ENCODE peak calls at places on chromosome 15, in four cellular contexts. M is left lung, F is SK-N-SH, V is neuronal stem cell. S is an unnamed sample. For H3K4me1, the result is how much of the 10 kb centered on the place peaks cover.

GRCh38 chr15:85880501-85881190 is 85.9 kb upstream of the KLHL25 start:
- DNase-seq in M (no peak), F (no peak), V (no peak), S (no peak)

GRCh38 chr15:29034151-29034550 is 148.4 kb downstream of the APBA2 start:
- DNase-seq in M (no peak), F (no peak), V (no peak), S (no peak)

GRCh38 chr15:59247364-59247763 is 40.7 kb downstream of the LDHAL6B start:
- DNase-seq in M (no peak), F (peak), V (peak), S (peak)

GRCh38 chr15:68658641-68659358 is 80.0 kb downstream of the CORO2B start:
- DNase-seq in M (no peak), F (no peak), V (no peak), S (no peak)

GRCh38 chr15:66110788-66111187 is 142.8 kb downstream of the MEGF11 start:
- DNase-seq in M (no peak), F (no peak), V (no peak), S (no peak)

GRCh38 chr15:57683481-57683880 is 23.0 kb upstream of the POLR2M start:
- DNase-seq in M (no peak), F (no peak), V (no peak), S (no peak)

GRCh38 chr15:64740361-64741170 is 34.8 kb downstream of the RBPMS2 start:
- DNase-seq in M (peak), F (peak), V (no peak), S (no peak)

GRCh38 chr15:33201376-33202189 is 7.1 kb upstream of the FMN1 start:
- DNase-seq in M (peak), F (peak), V (peak), S (no peak)

GRCh38 chr15:63797103-63797502 is 36.6 kb downstream of the HERC1 start:
- DNase-seq in M (no peak), F (no peak), V (no peak), S (no peak)

GRCh38 chr15:82079736-82080135 is 33.9 kb upstream of the MEX3B start:
- DNase-seq in M (no peak), F (no peak), V (no peak), S (no peak)

GRCh38 chr15:90154861-90155626 is 46.1 kb upstream of the SEMA4B start:
- DNase-seq in M (no peak), F (peak), V (no peak), S (no peak)

GRCh38 chr15:72011291-72011940 is 106.5 kb downstream of the MYO9A start:
- DNase-seq in M (no peak), F (no peak), V (no peak), S (no peak)

GRCh38 chr15:65184305-65184943 is 718 bp downstream of the CLPX start:
- DNase-seq in M (peak), F (peak), V (peak), S (peak)

GRCh38 chr15:38844683-38845195 is 280.1 kb upstream of the RASGRP1 start:
- DNase-seq in M (no peak), F (no peak), V (no peak), S (no peak)

GRCh38 chr15:95734422-95735316 is 595.8 kb upstream of the NR2F2 start:
- DNase-seq in M (no peak), F (no peak), V (no peak), S (no peak)

GRCh38 chr15:76994001-76994400 is 925 bp upstream of the PSTPIP1 start:
- DNase-seq in M (peak), F (peak), V (no peak), S (no peak)

GRCh38 chr15:64667736-64668161 is 107.6 kb downstream of the RBPMS2 start:
- DNase-seq in M (no peak), F (no peak), V (no peak), S (no peak)

GRCh38 chr15:76217029-76217866 is 94.0 kb downstream of the ETFA start:
- DNase-seq in M (no peak), F (no peak), V (no peak), S (no peak)

GRCh38 chr15:95690631-95691340 is 639.7 kb upstream of the NR2F2 start:
- DNase-seq in M (no peak), F (no peak), V (no peak), S (no peak)

GRCh38 chr15:65766422-65767263 is 25.4 kb downstream of the DENND4A start:
- DNase-seq in M (no peak), F (no peak), V (no peak), S (no peak)

GRCh38 chr15:63372018-63372705 is 9.5 kb downstream of the CA12 start:
- DNase-seq in M (no peak), F (no peak), V (no peak), S (peak)

GRCh38 chr15:61155741-61156700 is 73.1 kb downstream of the RORA start:
- DNase-seq in M (no peak), F (no peak), V (no peak), S (no peak)

GRCh38 chr15:93485438-93485837 is 396.4 kb upstream of the RGMA start:
- DNase-seq in M (no peak), F (no peak), V (no peak), S (no peak)

GRCh38 chr15:63114465-63114864 is 7.2 kb upstream of the LACTB start:
- DNase-seq in M (no peak), F (no peak), V (no peak), S (no peak)

GRCh38 chr15:98794211-98794610 is 145.9 kb downstream of the IGF1R start:
- DNase-seq in M (no peak), F (no peak), V (no peak), S (no peak)
- H3K4me1 ChIP-seq in M (under half), F (under half), V (under half), S (under half)

GRCh38 chr15:78054518-78054917 is 23.0 kb downstream of the TBC1D2B start:
- DNase-seq in M (no peak), F (no peak), V (no peak), S (no peak)
- H3K4me1 ChIP-seq in M (under half), F (under half), V (under half), S (under half)

DNA sequence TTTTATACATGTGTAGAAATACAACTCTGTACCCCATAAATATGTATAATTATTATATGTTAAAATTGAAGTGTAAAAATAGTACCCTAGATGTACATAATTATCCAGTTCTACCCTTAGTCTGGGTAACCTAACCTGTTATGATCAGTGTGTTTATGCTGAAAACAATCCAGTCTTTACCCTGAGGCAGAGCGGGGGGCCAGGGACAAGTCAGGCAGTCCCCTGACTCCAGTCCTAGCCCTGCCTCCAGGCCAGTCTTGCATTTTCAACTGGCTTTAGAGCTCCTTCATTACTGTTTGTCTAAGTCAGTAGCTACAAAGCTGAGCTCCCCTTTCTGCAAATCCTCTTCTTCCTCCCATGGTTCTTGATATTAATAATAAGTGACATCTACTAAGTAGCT is 3.1 kb downstream of the MESD start:
- DNase-seq in M (no peak), F (no peak), V (no peak), S (no peak)
- H3K4me1 ChIP-seq in M (under half), F (under half), V (under half), S (under half)

DNA sequence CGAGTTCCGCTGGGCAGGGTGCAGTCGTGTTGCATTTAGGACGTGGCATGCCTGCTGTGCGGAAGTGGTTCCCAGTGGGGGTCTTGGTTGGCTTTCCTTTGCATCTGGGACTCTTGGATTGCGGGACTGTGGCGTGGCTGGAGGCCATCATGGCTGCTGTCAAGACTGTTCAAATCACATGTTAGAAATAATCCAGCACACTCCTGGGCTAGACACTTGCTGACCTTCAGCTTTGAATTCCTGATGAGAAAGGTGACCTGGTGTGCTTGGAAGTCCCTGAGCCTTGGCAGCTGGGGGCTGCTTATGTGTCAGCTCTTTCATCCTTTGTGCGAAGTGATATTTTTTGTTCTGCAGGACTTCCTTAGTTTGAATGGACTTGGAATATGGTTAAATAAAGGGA is 59.9 kb downstream of the IGF1R start:
- DNase-seq in M (no peak), F (no peak), V (no peak), S (no peak)
- H3K4me1 ChIP-seq in M (under half), F (under half), V (under half), S (under half)